ENCODE peak calls at places on chromosomes 2 and 18, in ten cellular contexts. One of them, this sample, is unnamed.

GRCh38 chr2:40286721-40287120 is 165.2 kb downstream of the SLC8A1 start:
- DNase-seq in astrocyte of the spinal cord: no peak
- DNase-seq in neural crest cell: no peak
- DNase-seq in endothelial cell of umbilical vein: no peak
- DNase-seq in fibroblast of mammary gland: no peak
- DNase-seq in CD4-positive, alpha-beta T cell: no peak
- DNase-seq in ascending aorta: no peak
- DNase-seq in NB4: no peak
- DNase-seq in H9: no peak
- DNase-seq in CD8-positive, alpha-beta T cell: no peak
- DNase-seq in this sample: no peak

GRCh38 chr2:240655931-240656886 is 26.5 kb downstream of the AQP12B start:
- DNase-seq in astrocyte of the spinal cord: peak
- DNase-seq in H9: peak
- DNase-seq in NB4: peak
- DNase-seq in endothelial cell of umbilical vein: no peak
- DNase-seq in CD4-positive, alpha-beta T cell: no peak
- DNase-seq in neural crest cell: no peak
- DNase-seq in ascending aorta: no peak
- DNase-seq in CD8-positive, alpha-beta T cell: no peak
- DNase-seq in fibroblast of mammary gland: peak
- DNase-seq in this sample: no peak

GRCh38 chr2:187138240-187138639 is 289.3 kb upstream of the ZSWIM2 start:
- DNase-seq in endothelial cell of umbilical vein: peak
- DNase-seq in CD4-positive, alpha-beta T cell: no peak
- DNase-seq in ascending aorta: no peak
- DNase-seq in H9: peak
- DNase-seq in fibroblast of mammary gland: peak
- DNase-seq in neural crest cell: peak
- DNase-seq in astrocyte of the spinal cord: peak
- DNase-seq in NB4: peak
- DNase-seq in CD8-positive, alpha-beta T cell: no peak
- DNase-seq in this sample: no peak

GRCh38 chr2:24451805-24452498 is 39.1 kb upstream of the NCOA1 start:
- DNase-seq in endothelial cell of umbilical vein: no peak
- DNase-seq in CD4-positive, alpha-beta T cell: no peak
- DNase-seq in H9: no peak
- DNase-seq in ascending aorta: no peak
- DNase-seq in astrocyte of the spinal cord: no peak
- DNase-seq in neural crest cell: no peak
- DNase-seq in fibroblast of mammary gland: no peak
- DNase-seq in NB4: no peak
- DNase-seq in CD8-positive, alpha-beta T cell: no peak
- DNase-seq in this sample: no peak

GRCh38 chr18:35582310-35582682 is 756 bp downstream of the GALNT1 start:
- DNase-seq in endothelial cell of umbilical vein: no peak
- DNase-seq in CD8-positive, alpha-beta T cell: no peak
- DNase-seq in neural crest cell: no peak
- DNase-seq in ascending aorta: no peak
- DNase-seq in NB4: peak
- DNase-seq in CD4-positive, alpha-beta T cell: no peak
- DNase-seq in fibroblast of mammary gland: no peak
- DNase-seq in H9: no peak
- DNase-seq in astrocyte of the spinal cord: no peak
- DNase-seq in this sample: no peak

GRCh38 chr2:19801367-19802087 is 100.3 kb downstream of the TTC32 start:
- DNase-seq in astrocyte of the spinal cord: peak
- DNase-seq in H9: no peak
- DNase-seq in CD8-positive, alpha-beta T cell: no peak
- DNase-seq in NB4: no peak
- DNase-seq in neural crest cell: no peak
- DNase-seq in ascending aorta: peak
- DNase-seq in endothelial cell of umbilical vein: peak
- DNase-seq in CD4-positive, alpha-beta T cell: no peak
- DNase-seq in fibroblast of mammary gland: peak
- DNase-seq in this sample: no peak

GRCh38 chr18:25299426-25299825 is 52.5 kb downstream of the ZNF521 start:
- DNase-seq in astrocyte of the spinal cord: peak
- DNase-seq in NB4: peak
- DNase-seq in ascending aorta: no peak
- DNase-seq in endothelial cell of umbilical vein: no peak
- DNase-seq in fibroblast of mammary gland: peak
- DNase-seq in neural crest cell: no peak
- DNase-seq in H9: no peak
- DNase-seq in CD8-positive, alpha-beta T cell: no peak
- DNase-seq in CD4-positive, alpha-beta T cell: no peak
- DNase-seq in this sample: no peak

GRCh38 chr2:150676747-150677382 is 189.4 kb upstream of the RND3 start:
- DNase-seq in H9: no peak
- DNase-seq in astrocyte of the spinal cord: no peak
- DNase-seq in fibroblast of mammary gland: no peak
- DNase-seq in NB4: no peak
- DNase-seq in endothelial cell of umbilical vein: peak
- DNase-seq in neural crest cell: no peak
- DNase-seq in CD8-positive, alpha-beta T cell: no peak
- DNase-seq in CD4-positive, alpha-beta T cell: no peak
- DNase-seq in ascending aorta: no peak
- DNase-seq in this sample: no peak

GRCh38 chr2:85678794-85679672 is 11.0 kb upstream of the SFTPB start:
- DNase-seq in astrocyte of the spinal cord: peak
- DNase-seq in NB4: peak
- DNase-seq in fibroblast of mammary gland: peak
- DNase-seq in ascending aorta: peak
- DNase-seq in endothelial cell of umbilical vein: peak
- DNase-seq in CD4-positive, alpha-beta T cell: peak
- DNase-seq in CD8-positive, alpha-beta T cell: peak
- DNase-seq in H9: peak
- DNase-seq in neural crest cell: peak
- DNase-seq in this sample: peak

GRCh38 chr2:190343500-190344274 is at the start of gene INPP1:
- DNase-seq in NB4: peak
- DNase-seq in CD8-positive, alpha-beta T cell: peak
- DNase-seq in fibroblast of mammary gland: peak
- DNase-seq in CD4-positive, alpha-beta T cell: peak
- DNase-seq in neural crest cell: peak
- DNase-seq in ascending aorta: no peak
- DNase-seq in endothelial cell of umbilical vein: peak
- DNase-seq in astrocyte of the spinal cord: peak
- DNase-seq in H9: peak
- DNase-seq in this sample: peak

GRCh38 chr18:8081872-8082553 is 514.9 kb downstream of the PTPRM start:
- DNase-seq in astrocyte of the spinal cord: peak
- DNase-seq in NB4: no peak
- DNase-seq in ascending aorta: no peak
- DNase-seq in CD4-positive, alpha-beta T cell: no peak
- DNase-seq in neural crest cell: no peak
- DNase-seq in fibroblast of mammary gland: no peak
- DNase-seq in endothelial cell of umbilical vein: no peak
- DNase-seq in CD8-positive, alpha-beta T cell: no peak
- DNase-seq in H9: no peak
- DNase-seq in this sample: no peak

GRCh38 chr18:34121157-34121807 is 103.4 kb downstream of the NOL4 start:
- DNase-seq in endothelial cell of umbilical vein: no peak
- DNase-seq in neural crest cell: no peak
- DNase-seq in H9: no peak
- DNase-seq in astrocyte of the spinal cord: peak
- DNase-seq in CD4-positive, alpha-beta T cell: no peak
- DNase-seq in NB4: peak
- DNase-seq in ascending aorta: no peak
- DNase-seq in CD8-positive, alpha-beta T cell: no peak
- DNase-seq in fibroblast of mammary gland: peak
- DNase-seq in this sample: no peak

GRCh38 chr2:231928481-231928880 is 2.3 kb upstream of the NPPC start:
- DNase-seq in ascending aorta: no peak
- DNase-seq in H9: no peak
- DNase-seq in fibroblast of mammary gland: no peak
- DNase-seq in endothelial cell of umbilical vein: no peak
- DNase-seq in CD8-positive, alpha-beta T cell: no peak
- DNase-seq in NB4: no peak
- DNase-seq in neural crest cell: no peak
- DNase-seq in astrocyte of the spinal cord: no peak
- DNase-seq in CD4-positive, alpha-beta T cell: no peak
- DNase-seq in this sample: peak

GRCh38 chr18:49249523-49249922 is 210.9 kb downstream of the DYM start:
- DNase-seq in astrocyte of the spinal cord: peak
- DNase-seq in ascending aorta: no peak
- DNase-seq in neural crest cell: no peak
- DNase-seq in H9: no peak
- DNase-seq in CD4-positive, alpha-beta T cell: no peak
- DNase-seq in fibroblast of mammary gland: peak
- DNase-seq in endothelial cell of umbilical vein: peak
- DNase-seq in NB4: peak
- DNase-seq in CD8-positive, alpha-beta T cell: no peak
- DNase-seq in this sample: no peak

GRCh38 chr2:77521931-77522470 is at the start of gene LRRTM4:
- DNase-seq in fibroblast of mammary gland: no peak
- DNase-seq in CD4-positive, alpha-beta T cell: no peak
- DNase-seq in CD8-positive, alpha-beta T cell: no peak
- DNase-seq in NB4: peak
- DNase-seq in astrocyte of the spinal cord: peak
- DNase-seq in endothelial cell of umbilical vein: no peak
- DNase-seq in neural crest cell: no peak
- DNase-seq in ascending aorta: no peak
- DNase-seq in H9: peak
- DNase-seq in this sample: no peak
- TF ChIP-seq CTCF in fibroblast of mammary gland: no peak
- TF ChIP-seq CTCF in CD4-positive, alpha-beta T cell: no peak
- TF ChIP-seq CTCF in CD8-positive, alpha-beta T cell: no peak
- TF ChIP-seq CTCF in NB4: no peak
- TF ChIP-seq CTCF in astrocyte of the spinal cord: no peak
- TF ChIP-seq CTCF in endothelial cell of umbilical vein: no peak
- TF ChIP-seq CTCF in neural crest cell: peak
- TF ChIP-seq CTCF in ascending aorta: no peak
- TF ChIP-seq CTCF in H9: peak
- TF ChIP-seq CTCF in this sample: no peak

DNA sequence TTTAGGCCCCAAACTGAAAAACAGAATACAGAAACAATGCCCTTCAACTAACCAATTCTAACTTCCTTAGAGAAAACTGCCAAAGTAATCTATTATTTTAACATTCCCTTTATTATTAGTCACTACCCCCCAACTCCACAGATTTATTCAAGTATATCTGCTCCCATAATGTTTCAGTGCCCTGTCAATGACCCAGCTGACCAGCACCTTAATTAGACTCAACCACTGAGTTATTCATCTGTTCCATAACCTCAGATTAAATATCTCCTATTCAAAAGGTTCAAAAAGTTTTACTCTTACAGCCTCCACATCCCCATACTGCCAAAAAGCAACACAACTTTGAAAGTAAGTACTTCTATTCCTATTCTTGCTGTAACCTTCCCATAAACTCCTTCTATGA is 202.4 kb downstream of the EXOC6B start:
- DNase-seq in astrocyte of the spinal cord: no peak
- DNase-seq in fibroblast of mammary gland: no peak
- DNase-seq in CD4-positive, alpha-beta T cell: no peak
- DNase-seq in neural crest cell: no peak
- DNase-seq in endothelial cell of umbilical vein: no peak
- DNase-seq in H9: no peak
- DNase-seq in CD8-positive, alpha-beta T cell: no peak
- DNase-seq in ascending aorta: no peak
- DNase-seq in NB4: no peak
- DNase-seq in this sample: no peak
- TF ChIP-seq CTCF in astrocyte of the spinal cord: no peak
- TF ChIP-seq CTCF in fibroblast of mammary gland: no peak
- TF ChIP-seq CTCF in CD4-positive, alpha-beta T cell: no peak
- TF ChIP-seq CTCF in neural crest cell: no peak
- TF ChIP-seq CTCF in endothelial cell of umbilical vein: no peak
- TF ChIP-seq CTCF in H9: no peak
- TF ChIP-seq CTCF in CD8-positive, alpha-beta T cell: no peak
- TF ChIP-seq CTCF in ascending aorta: no peak
- TF ChIP-seq CTCF in NB4: no peak
- TF ChIP-seq CTCF in this sample: no peak

GRCh38 chr2:236246711-236247246 is 17.4 kb downstream of the ASB18 start:
- DNase-seq in NB4: no peak
- DNase-seq in astrocyte of the spinal cord: no peak
- DNase-seq in H9: no peak
- DNase-seq in endothelial cell of umbilical vein: no peak
- DNase-seq in ascending aorta: no peak
- DNase-seq in CD8-positive, alpha-beta T cell: no peak
- DNase-seq in neural crest cell: no peak
- DNase-seq in fibroblast of mammary gland: no peak
- DNase-seq in CD4-positive, alpha-beta T cell: no peak
- DNase-seq in this sample: no peak

GRCh38 chr2:236249066-236249465 is 15.1 kb downstream of the ASB18 start:
- DNase-seq in CD8-positive, alpha-beta T cell: no peak
- DNase-seq in CD4-positive, alpha-beta T cell: no peak
- DNase-seq in H9: no peak
- DNase-seq in astrocyte of the spinal cord: no peak
- DNase-seq in neural crest cell: no peak
- DNase-seq in NB4: no peak
- DNase-seq in endothelial cell of umbilical vein: no peak
- DNase-seq in fibroblast of mammary gland: no peak
- DNase-seq in ascending aorta: no peak
- DNase-seq in this sample: no peak

GRCh38 chr2:236250909-236251579 is 13.2 kb downstream of the ASB18 start:
- DNase-seq in CD4-positive, alpha-beta T cell: no peak
- DNase-seq in ascending aorta: no peak
- DNase-seq in astrocyte of the spinal cord: no peak
- DNase-seq in CD8-positive, alpha-beta T cell: no peak
- DNase-seq in endothelial cell of umbilical vein: peak
- DNase-seq in H9: no peak
- DNase-seq in neural crest cell: no peak
- DNase-seq in NB4: no peak
- DNase-seq in fibroblast of mammary gland: no peak
- DNase-seq in this sample: no peak

GRCh38 chr2:236252521-236252920 is 11.7 kb downstream of the ASB18 start:
- DNase-seq in endothelial cell of umbilical vein: no peak
- DNase-seq in CD4-positive, alpha-beta T cell: no peak
- DNase-seq in astrocyte of the spinal cord: no peak
- DNase-seq in neural crest cell: no peak
- DNase-seq in H9: no peak
- DNase-seq in CD8-positive, alpha-beta T cell: no peak
- DNase-seq in ascending aorta: no peak
- DNase-seq in NB4: no peak
- DNase-seq in fibroblast of mammary gland: no peak
- DNase-seq in this sample: no peak

GRCh38 chr2:236250286-236250685 is 13.9 kb downstream of the ASB18 start:
- DNase-seq in fibroblast of mammary gland: no peak
- DNase-seq in CD8-positive, alpha-beta T cell: no peak
- DNase-seq in neural crest cell: no peak
- DNase-seq in astrocyte of the spinal cord: no peak
- DNase-seq in endothelial cell of umbilical vein: no peak
- DNase-seq in H9: no peak
- DNase-seq in CD4-positive, alpha-beta T cell: no peak
- DNase-seq in ascending aorta: no peak
- DNase-seq in NB4: no peak
- DNase-seq in this sample: no peak
- TF ChIP-seq CTCF in fibroblast of mammary gland: no peak
- TF ChIP-seq CTCF in CD8-positive, alpha-beta T cell: no peak
- TF ChIP-seq CTCF in neural crest cell: no peak
- TF ChIP-seq CTCF in astrocyte of the spinal cord: no peak
- TF ChIP-seq CTCF in endothelial cell of umbilical vein: no peak
- TF ChIP-seq CTCF in H9: no peak
- TF ChIP-seq CTCF in CD4-positive, alpha-beta T cell: no peak
- TF ChIP-seq CTCF in ascending aorta: no peak
- TF ChIP-seq CTCF in NB4: no peak
- TF ChIP-seq CTCF in this sample: no peak

DNA sequence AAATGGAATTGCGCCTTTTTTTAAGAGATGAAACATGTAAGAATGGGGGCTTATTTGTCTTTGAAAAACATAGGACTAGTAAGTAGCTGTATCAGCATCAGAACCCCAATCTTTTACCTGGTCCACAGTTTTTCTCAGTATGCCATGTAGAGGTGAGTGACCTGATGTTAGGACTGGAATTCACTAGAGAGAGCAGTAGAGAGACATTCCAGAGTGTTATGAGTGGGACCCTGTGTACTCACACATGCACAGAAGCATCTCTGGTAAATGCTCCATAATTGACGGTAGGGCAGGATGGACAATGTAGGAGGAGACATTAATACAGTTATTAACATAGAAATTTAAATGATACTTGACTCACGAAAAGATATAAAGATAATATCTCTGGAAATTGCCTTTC is 1.4 kb upstream of the GALNT13 start:
- DNase-seq in endothelial cell of umbilical vein: no peak
- DNase-seq in astrocyte of the spinal cord: no peak
- DNase-seq in NB4: no peak
- DNase-seq in fibroblast of mammary gland: peak
- DNase-seq in CD8-positive, alpha-beta T cell: no peak
- DNase-seq in CD4-positive, alpha-beta T cell: no peak
- DNase-seq in ascending aorta: no peak
- DNase-seq in neural crest cell: no peak
- DNase-seq in H9: no peak
- DNase-seq in this sample: no peak
- TF ChIP-seq CTCF in endothelial cell of umbilical vein: no peak
- TF ChIP-seq CTCF in astrocyte of the spinal cord: peak
- TF ChIP-seq CTCF in NB4: no peak
- TF ChIP-seq CTCF in fibroblast of mammary gland: peak
- TF ChIP-seq CTCF in CD8-positive, alpha-beta T cell: no peak
- TF ChIP-seq CTCF in CD4-positive, alpha-beta T cell: no peak
- TF ChIP-seq CTCF in ascending aorta: no peak
- TF ChIP-seq CTCF in neural crest cell: peak
- TF ChIP-seq CTCF in H9: peak
- TF ChIP-seq CTCF in this sample: no peak